ENCODE peak calls at places on chromosomes 5 and 9, in ten cellular contexts. I is stimulated activated CD8-positive, alpha-beta memory T cell treated with anti-CD3 and anti-CD28 coated beads, Interleukin-12 subunit alpha, Interleukin-12 subunit beta, amount 100 ng/mL, for 1 hour; Z is Caco-2; L is stimulated activated naive B cell treated with anti-CD40 and anti-IgM and Interleukin-4, amounts not matched to agents 10 μg/mL and 1 μg/mL and 100 μg/mL, for 72 hours; Y is GM12865; E is HEK293T; F is COR-L47; R is EH; J is occipital lobe; G is MV-4-11. C is an unnamed sample.

GRCh38 chr9:124849801-124850200 is 3.5 kb upstream of the WDR38 start:
- DNase-seq in R (peak; percentile 84), G (no peak), E (no peak), I (no peak), L (no peak), J (no peak), Z (no peak), Y (no peak), F (no peak), C (no peak)

GRCh38 chr5:15510092-15510491 is 10.1 kb downstream of the FBXL7 start:
- DNase-seq in J (no peak), E (no peak), I (no peak), F (no peak), R (peak; percentile 83), G (no peak), L (no peak), Y (no peak), Z (no peak), C (no peak)

GRCh38 chr5:167912944-167913343 is 378.5 kb upstream of the WWC1 start:
- DNase-seq in L (no peak), R (peak; percentile 52), G (no peak), I (no peak), J (no peak), E (no peak), F (no peak), Y (no peak), Z (peak; percentile 59), C (no peak)

GRCh38 chr5:115151208-115151805 is 18.4 kb downstream of the TRIM36 start:
- DNase-seq in F (no peak), Y (no peak), Z (no peak), G (no peak), J (no peak), I (no peak), R (no peak), E (no peak), L (no peak), C (no peak)

GRCh38 chr9:133701981-133702797 is 36.0 kb downstream of the SARDH start:
- DNase-seq in R (peak; percentile 23), Z (no peak), L (no peak), E (no peak), Y (no peak), I (peak; percentile 37), J (no peak), F (no peak), G (no peak), C (no peak)

GRCh38 chr5:94066437-94067207 is 325.2 kb upstream of the POU5F2 start:
- DNase-seq in E (no peak), Z (no peak), Y (no peak), I (no peak), G (no peak), J (no peak), F (no peak), R (no peak), L (no peak), C (no peak)

GRCh38 chr9:112180387-112180881 is 5.3 kb upstream of the SUSD1 start:
- DNase-seq in G (peak; percentile 47), L (no peak), Z (peak; percentile 54), F (no peak), Y (peak; percentile 28), J (no peak), R (peak; percentile 56), E (no peak), I (peak; percentile 25), C (no peak)

GRCh38 chr9:114522847-114523246 is 17.6 kb upstream of the WHRN start:
- DNase-seq in L (no peak), E (no peak), Z (no peak), G (no peak), R (no peak), F (no peak), Y (no peak), J (no peak), I (no peak), C (no peak)

GRCh38 chr9:94746541-94747505 is 20.3 kb downstream of the AOPEP start:
- DNase-seq in Z (peak; percentile 73), G (no peak), E (no peak), J (no peak), Y (no peak), F (no peak), L (no peak), R (no peak), I (no peak), C (no peak)

GRCh38 chr5:67234671-67235176 is 38.1 kb upstream of the CD180 start:
- DNase-seq in E (no peak), F (peak; percentile 85), G (peak; percentile 12), R (peak; percentile 92), J (no peak), Y (no peak), Z (no peak), L (no peak), I (no peak), C (no peak)

GRCh38 chr5:180975338-180975737 is 13.3 kb upstream of the BTNL3 start:
- DNase-seq in R (no peak), E (no peak), J (no peak), F (no peak), Z (no peak), Y (no peak), L (peak; percentile 77), I (no peak), G (no peak), C (no peak)

GRCh38 chr9:82934949-82935348 is 128.0 kb downstream of the RASEF start:
- DNase-seq in L (no peak), J (no peak), G (no peak), Y (no peak), I (no peak), R (peak; percentile 2), Z (peak; percentile 66), F (no peak), E (peak; percentile 9), C (no peak)

GRCh38 chr9:120402741-120403542 is 177.0 kb downstream of the CDK5RAP2 start:
- DNase-seq in R (peak; percentile 99), F (no peak), I (no peak), Z (no peak), Y (no peak), J (no peak), L (no peak), E (no peak), G (peak; percentile 91), C (no peak)

GRCh38 chr9:136564379-136564988 is 18.6 kb upstream of the NOTCH1 start:
- DNase-seq in Y (peak; percentile 91), G (peak; percentile 93), R (peak; percentile 81), I (no peak), F (no peak), L (no peak), E (no peak), Z (no peak), J (no peak), C (no peak)

GRCh38 chr5:152144556-152144955 is 219.9 kb upstream of the GLRA1 start:
- DNase-seq in I (no peak), Z (no peak), G (no peak), L (no peak), F (no peak), R (no peak), E (no peak), J (no peak), Y (no peak), C (no peak)

GRCh38 chr5:17156463-17156862 is 61.0 kb upstream of the BASP1 start:
- DNase-seq in Z (no peak), F (no peak), J (no peak), I (no peak), Y (no peak), E (no peak), R (peak; percentile 79), L (no peak), G (no peak), C (no peak)

GRCh38 chr5:31909073-31909472 is 265.0 kb downstream of the GOLPH3 start:
- DNase-seq in R (no peak), Y (no peak), G (no peak), L (no peak), J (no peak), E (no peak), F (no peak), I (no peak), Z (no peak), C (no peak)

GRCh38 chr5:132364319-132364718 is 5.2 kb upstream of the SLC22A5 start:
- DNase-seq in L (no peak), J (no peak), I (no peak), E (no peak), G (peak; percentile 22), R (peak; percentile 74), Y (no peak), F (no peak), Z (no peak), C (no peak)

GRCh38 chr9:107439991-107440456 is 49.5 kb downstream of the KLF4 start:
- DNase-seq in J (no peak), L (no peak), Y (no peak), I (no peak), F (no peak), E (no peak), R (no peak), G (no peak), Z (no peak), C (no peak)

GRCh38 chr9:134546231-134546731 is 95.3 kb upstream of the COL5A1 start:
- DNase-seq in L (no peak), G (no peak), Y (no peak), E (no peak), I (no peak), F (no peak), Z (no peak), R (peak; percentile 69), J (no peak), C (no peak)

GRCh38 chr9:32551491-32552049 is 557 bp upstream of the SMIM27 start:
- DNase-seq in Z (no peak), L (peak; percentile 35), G (peak; percentile 39), J (no peak), I (peak; percentile 20), Y (peak; percentile 52), R (no peak), E (peak; percentile 6), F (no peak), C (peak; percentile 13)

GRCh38 chr9:91158946-91159345 is 202.8 kb downstream of the AUH start:
- DNase-seq in J (no peak), Y (no peak), L (no peak), Z (no peak), G (no peak), I (no peak), R (no peak), F (no peak), E (no peak), C (no peak)

GRCh38 chr5:38878391-38879090 is 32.7 kb downstream of the OSMR start:
- DNase-seq in I (no peak), Y (no peak), J (no peak), Z (no peak), G (no peak), L (no peak), R (no peak), F (no peak), E (no peak), C (no peak)

GRCh38 chr5:83919071-83920041 is 198.7 kb upstream of the HAPLN1 start:
- DNase-seq in F (no peak), L (no peak), R (peak; percentile 51), I (no peak), Y (no peak), Z (no peak), E (no peak), J (no peak), G (peak; percentile 87), C (no peak)

GRCh38 chr5:3050863-3051262 is 299.4 kb upstream of the IRX2 start:
- DNase-seq in Z (no peak), F (no peak), I (no peak), L (no peak), R (no peak), G (no peak), J (no peak), E (no peak), Y (no peak), C (no peak)